ENCODE peak calls at places on chromosomes 2 and 18, in four cellular contexts. W, R, E and O are unnamed samples.

GRCh38 chr18:48090702-48091101 is 160.2 kb upstream of the SMAD2 start:
- DNase-seq in W (no peak), R (no peak), E (no peak), O (no peak)

GRCh38 chr18:63725682-63726480 is 23.1 kb downstream of the SERPINB11 start:
- DNase-seq in W (no peak), R (no peak), E (no peak), O (peak)

GRCh38 chr2:42922790-42923631 is 130.6 kb upstream of the HAAO start:
- DNase-seq in W (no peak), R (no peak), E (no peak), O (peak)

GRCh38 chr2:212537311-212538155 is 1.1 kb downstream of the ERBB4 start:
- DNase-seq in W (no peak), R (peak), E (no peak), O (peak)

GRCh38 chr18:66795011-66795410 is 191.1 kb upstream of the CDH19 start:
- DNase-seq in W (peak), R (no peak), E (no peak), O (no peak)

GRCh38 chr2:29063056-29063455 is 11.3 kb downstream of the PCARE start:
- DNase-seq in W (no peak), R (no peak), E (no peak), O (peak)

GRCh38 chr2:49931243-49931642 is 776.9 kb upstream of the FSHR start:
- DNase-seq in W (no peak), R (no peak), E (no peak), O (no peak)

GRCh38 chr2:23673830-23674679 is 252.9 kb downstream of the ATAD2B start:
- DNase-seq in W (peak), R (no peak), E (no peak), O (peak)

GRCh38 chr2:236535024-236535423 is 34.6 kb upstream of the ACKR3 start:
- DNase-seq in W (no peak), R (no peak), E (no peak), O (no peak)

GRCh38 chr2:28452534-28453081 is 43.3 kb upstream of the PLB1 start:
- DNase-seq in W (peak), R (peak), E (no peak), O (peak)

GRCh38 chr2:240523451-240524281 is 34.1 kb downstream of the ANKMY1 start:
- DNase-seq in W (no peak), R (no peak), E (no peak), O (no peak)

GRCh38 chr2:20449501-20450200 is 2.8 kb downstream of the RHOB start:
- DNase-seq in W (no peak), R (no peak), E (no peak), O (no peak)

GRCh38 chr2:91477731-91478672 is 2786.5 kb downstream of the RPIA start:
- DNase-seq in W (no peak), R (peak), E (no peak), O (peak)

GRCh38 chr2:15744820-15745219 is 153.2 kb downstream of the DDX1 start:
- DNase-seq in W (no peak), R (no peak), E (no peak), O (no peak)

GRCh38 chr2:120963997-120964396 is 228.3 kb downstream of the GLI2 start:
- DNase-seq in W (no peak), R (no peak), E (no peak), O (no peak)

GRCh38 chr18:59033361-59033760 is 106.3 kb upstream of the SEC11C start:
- DNase-seq in W (no peak), R (no peak), E (no peak), O (no peak)

GRCh38 chr2:232465061-232465460 is 9.1 kb downstream of the ALPI start:
- DNase-seq in W (no peak), R (no peak), E (no peak), O (no peak)

GRCh38 chr2:204315236-204315662 is 230.0 kb upstream of the PARD3B start:
- DNase-seq in W (no peak), R (no peak), E (no peak), O (no peak)